ENCODE peak calls at places on chromosomes 5 and 9, in six cellular contexts. D is ovary, T is cardiac fibroblast, O is A549, E is natural killer cell, V is KBM-7. F is an unnamed sample.

GRCh38 chr9:26684029-26684428 is 208.6 kb downstream of the CAAP1 start:
- DNase-seq in D (no peak), T (no peak), O (no peak), E (no peak), V (no peak), F (no peak)

GRCh38 chr5:115098041-115098702 is 71.5 kb downstream of the TRIM36 start:
- DNase-seq in D (no peak), T (peak; percentile 71), O (peak; percentile 52), E (no peak), V (peak; percentile 86), F (peak; percentile 46)

GRCh38 chr5:132437604-132438275 is 52.8 kb downstream of the IRF1 start:
- DNase-seq in D (peak; percentile 83), T (peak; percentile 94), O (peak; percentile 46), E (no peak), V (peak; percentile 75), F (peak; percentile 89)

GRCh38 chr9:137150485-137151060 is 11.6 kb downstream of the GRIN1 start:
- DNase-seq in D (no peak), T (no peak), O (peak; percentile 87), E (no peak), V (peak; percentile 97), F (peak; percentile 23)

GRCh38 chr9:36298566-36298965 is 40.3 kb upstream of the GNE start:
- DNase-seq in D (no peak), T (peak; percentile 21), O (no peak), E (no peak), V (no peak), F (no peak)

GRCh38 chr9:94916956-94917355 is 190.5 kb downstream of the AOPEP start:
- DNase-seq in D (peak; percentile 21), T (no peak), O (no peak), E (no peak), V (no peak), F (no peak)

GRCh38 chr9:129620669-129621295 is at the start of gene C9orf50:
- DNase-seq in D (no peak), T (no peak), O (no peak), E (no peak), V (no peak), F (no peak)

GRCh38 chr5:173926359-173926758 is 38.2 kb downstream of the CPEB4 start:
- DNase-seq in D (no peak), T (peak; percentile 34), O (no peak), E (no peak), V (no peak), F (peak; percentile 52)

GRCh38 chr9:128902351-128903078 is 18.3 kb upstream of the PHYHD1 start:
- DNase-seq in D (no peak), T (no peak), O (no peak), E (peak; percentile 81), V (peak; percentile 60), F (no peak)

GRCh38 chr5:180910735-180911134 is 11.8 kb downstream of the BTNL8 start:
- DNase-seq in D (no peak), T (no peak), O (no peak), E (no peak), V (no peak), F (no peak)

GRCh38 chr9:106875548-106875947 is 12.6 kb downstream of the ZNF462 start:
- DNase-seq in D (no peak), T (no peak), O (no peak), E (no peak), V (no peak), F (no peak)

GRCh38 chr5:180208038-180208434 is 975 bp downstream of the RASGEF1C start:
- DNase-seq in D (no peak), T (no peak), O (no peak), E (no peak), V (no peak), F (no peak)

GRCh38 chr9:87725356-87725899 is 491 bp upstream of the CTSL start:
- DNase-seq in D (no peak), T (peak; percentile 71), O (peak; percentile 40), E (no peak), V (no peak), F (peak; percentile 39)

GRCh38 chr5:149168276-149168675 is 27.0 kb downstream of the ABLIM3 start:
- DNase-seq in D (no peak), T (no peak), O (no peak), E (no peak), V (no peak), F (no peak)